ENCODE peak calls at places on chromosomes 13 and 19, in seven cellular contexts. B is cardiac muscle cell, U is fibroblast of lung, C is thoracic aorta, I is left ventricle myocardium inferior, H is pancreas, S is mammary epithelial cell. W is an unnamed sample. For H3K4me1, the result is how much of the 10 kb centered on the place peaks cover.

GRCh38 chr19:5113101-5113557 is 144.2 kb downstream of the KDM4B start:
- DNase-seq in H (no peak), S (no peak), C (no peak), U (peak), B (no peak), I (no peak), W (no peak)

GRCh38 chr19:33054623-33055022 is 10.1 kb downstream of the RHPN2 start:
- DNase-seq in B (no peak), I (no peak), H (peak), U (no peak), S (peak), C (no peak), W (peak)

GRCh38 chr13:63421113-63421512 is 2005.5 kb upstream of the PCDH20 start:
- DNase-seq in S (no peak), U (no peak), H (no peak), B (no peak), I (no peak), C (no peak), W (no peak)

GRCh38 chr13:95564948-95565347 is 12.4 kb downstream of the CLDN10 start:
- DNase-seq in S (peak), B (no peak), I (no peak), C (no peak), U (peak), H (no peak), W (no peak)

GRCh38 chr13:113469582-113469981 is 16.3 kb upstream of the ADPRHL1 start:
- DNase-seq in I (no peak), B (no peak), C (no peak), S (no peak), U (no peak), H (no peak), W (no peak)

GRCh38 chr13:114248011-114248410 is 13.3 kb downstream of the CDC16 start:
- DNase-seq in B (no peak), H (no peak), C (no peak), S (no peak), U (peak), I (no peak), W (no peak)

GRCh38 chr19:49210108-49210900 is 52.7 kb downstream of the TRPM4 start:
- DNase-seq in S (no peak), I (no peak), U (no peak), C (no peak), H (peak), B (peak), W (peak)

GRCh38 chr13:99417151-99417820 is 84.0 kb upstream of the TM9SF2 start:
- DNase-seq in H (no peak), B (no peak), S (no peak), C (no peak), U (no peak), I (no peak), W (no peak)

GRCh38 chr19:15166700-15167099 is 34.1 kb downstream of the NOTCH3 start:
- DNase-seq in I (no peak), S (no peak), B (no peak), C (no peak), U (no peak), H (no peak), W (no peak)

GRCh38 chr19:7742991-7743390 is 4.3 kb downstream of the CD209 start:
- DNase-seq in S (no peak), C (no peak), U (no peak), B (no peak), H (no peak), I (no peak), W (peak)

GRCh38 chr19:2663920-2664571 is 38.4 kb downstream of the GNG7 start:
- DNase-seq in I (peak), S (no peak), H (no peak), U (no peak), B (peak), C (no peak), W (no peak)

GRCh38 chr13:38566023-38566422 is 120.9 kb upstream of the FREM2 start:
- DNase-seq in U (no peak), C (no peak), H (no peak), B (no peak), I (no peak), S (no peak), W (no peak)

GRCh38 chr19:35524181-35524838 is 3.8 kb downstream of the SBSN start:
- DNase-seq in U (no peak), B (peak), C (no peak), I (no peak), S (no peak), H (no peak), W (no peak)

GRCh38 chr13:43230989-43231388 is 207.6 kb downstream of the DNAJC15 start:
- DNase-seq in I (no peak), S (no peak), C (no peak), H (no peak), B (no peak), U (no peak), W (no peak)

GRCh38 chr13:99374994-99375805 is 68.0 kb upstream of the GPR183 start:
- DNase-seq in C (no peak), S (no peak), U (no peak), I (no peak), B (no peak), H (no peak), W (peak)

GRCh38 chr13:43994999-43995859 is 115.5 kb downstream of the LACC1 start:
- DNase-seq in H (no peak), B (no peak), I (no peak), C (no peak), U (no peak), S (no peak), W (no peak)

GRCh38 chr19:17159466-17160393 is 55.4 kb upstream of the USE1 start:
- DNase-seq in U (no peak), I (no peak), S (peak), H (no peak), C (no peak), B (no peak), W (no peak)

GRCh38 chr19:39953915-39954314 is 17.1 kb upstream of the PSMC4 start:
- DNase-seq in B (no peak), H (no peak), S (no peak), C (no peak), U (no peak), I (no peak), W (no peak)

GRCh38 chr13:32060319-32060924 is 28.8 kb downstream of the FRY start:
- DNase-seq in U (no peak), S (no peak), C (no peak), I (peak), B (peak), H (no peak), W (no peak)

GRCh38 chr19:54393381-54393780 is 21.9 kb upstream of the TTYH1 start:
- DNase-seq in B (no peak), I (no peak), S (no peak), H (no peak), U (no peak), C (no peak), W (no peak)

GRCh38 chr13:112331675-112332074 is 44.5 kb upstream of the SPACA7 start:
- DNase-seq in H (no peak), C (no peak), B (no peak), I (no peak), U (no peak), S (no peak), W (peak)

GRCh38 chr13:33016414-33017409 is at the start of gene KL:
- DNase-seq in C (no peak), I (peak), U (peak), S (no peak), B (peak), H (no peak), W (peak)

GRCh38 chr13:29573190-29573589 is 22.3 kb downstream of the SLC7A1 start:
- DNase-seq in I (no peak), B (no peak), H (peak), S (no peak), C (no peak), U (peak), W (no peak)

GRCh38 chr13:105177265-105177900 is 1358.1 kb downstream of the EFNB2 start:
- DNase-seq in I (no peak), S (no peak), B (no peak), H (no peak), C (no peak), U (peak), W (no peak)

GRCh38 chr13:47188802-47189201 is 291.9 kb upstream of the HTR2A start:
- DNase-seq in I (no peak), U (peak), C (no peak), B (no peak), S (peak), H (no peak), W (no peak)

GRCh38 chr19:12847159-12848139 is 9.1 kb downstream of the MAST1 start:
- DNase-seq in H (peak), B (peak), C (peak), U (peak), I (peak), S (peak), W (peak)

GRCh38 chr19:16737909-16738308 is 18.3 kb downstream of the NWD1 start:
- DNase-seq in H (no peak), S (no peak), U (no peak), I (no peak), C (no peak), B (no peak), W (no peak)

GRCh38 chr19:30064776-30065494 is 122.9 kb downstream of the URI1 start:
- DNase-seq in B (no peak), S (no peak), I (no peak), U (no peak), H (no peak), C (no peak), W (peak)

GRCh38 chr19:30064021-30064699 is 122.1 kb downstream of the URI1 start:
- DNase-seq in S (no peak), I (no peak), B (no peak), C (no peak), H (no peak), U (no peak), W (peak)

GRCh38 chr19:30063184-30064020 is 121.4 kb downstream of the URI1 start:
- DNase-seq in C (no peak), U (no peak), I (no peak), B (no peak), S (no peak), H (no peak), W (peak)

GRCh38 chr19:30066781-30067759 is 125.0 kb downstream of the URI1 start:
- DNase-seq in U (no peak), I (no peak), H (no peak), B (no peak), S (no peak), C (no peak), W (peak)

DNA sequence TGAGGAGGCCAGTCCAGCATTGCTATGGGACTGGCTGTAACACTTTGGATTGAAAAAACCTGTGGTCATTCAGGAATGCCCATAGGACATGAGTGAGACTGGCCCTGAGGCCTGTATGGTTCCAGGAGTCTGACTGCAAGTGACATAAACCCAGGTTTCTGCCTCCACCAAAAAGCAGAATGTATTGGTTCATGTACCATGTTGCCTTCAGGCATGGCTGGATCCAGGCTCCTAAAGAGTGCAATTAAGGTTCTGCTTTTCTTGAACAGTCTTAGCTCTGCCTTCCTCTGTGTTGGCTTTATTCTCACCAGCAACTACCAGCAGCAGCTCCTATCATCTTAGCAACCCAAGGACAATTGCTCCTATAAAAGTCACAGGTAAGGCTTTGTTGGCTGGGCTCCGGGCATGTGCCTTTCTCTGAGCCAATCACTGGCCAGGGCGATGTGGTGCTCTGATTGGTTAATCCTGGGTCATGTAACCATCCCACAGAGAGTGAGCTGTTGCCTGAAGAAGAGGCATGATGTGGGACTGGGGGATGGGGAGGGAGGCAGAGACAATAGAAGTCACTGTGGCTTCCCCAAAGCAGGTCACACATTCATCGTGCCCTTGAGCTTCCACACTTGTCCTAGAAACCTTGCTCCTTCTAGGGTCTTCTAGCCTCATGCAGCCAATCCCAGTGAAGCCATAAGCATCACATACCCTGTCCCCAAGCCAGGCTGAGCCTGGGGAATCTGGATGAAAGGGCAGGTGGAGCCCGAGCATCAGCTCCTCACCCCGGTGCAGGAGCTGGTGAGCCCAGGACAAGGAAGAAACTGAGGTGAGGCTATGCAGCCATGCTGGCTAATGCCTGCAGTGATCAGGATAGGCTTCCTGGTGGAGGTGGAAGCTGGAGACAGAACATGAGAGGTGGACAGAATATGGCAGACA is 123.9 kb downstream of the URI1 start:
- DNase-seq in B (no peak), U (no peak), I (no peak), H (no peak), C (no peak), S (no peak), W (peak)
- H3K27ac ChIP-seq in B (no peak), U (no peak), I (no peak), H (no peak), C (no peak), S (no peak), W (no peak)

DNA sequence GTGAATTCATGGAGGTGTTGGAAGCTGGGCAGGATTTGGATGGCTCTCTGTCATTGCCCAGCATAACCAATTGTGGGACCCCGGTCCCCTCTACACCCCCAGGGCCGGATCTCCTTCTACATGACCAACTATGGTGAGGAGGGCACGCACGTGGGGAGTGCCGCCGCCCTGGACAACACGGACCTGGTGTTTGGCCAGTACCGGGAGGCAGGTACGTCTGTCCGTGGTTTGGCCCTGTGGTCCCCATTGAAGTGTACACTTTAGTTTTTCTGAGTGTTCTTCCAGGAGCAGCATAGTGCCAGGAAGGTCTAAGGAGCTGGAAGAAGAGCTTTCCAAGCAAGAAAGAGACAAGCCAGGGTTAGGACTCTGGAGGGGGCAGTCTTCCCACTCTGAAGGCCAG is 13.2 kb downstream of the B3GNT8 start:
- DNase-seq in U (no peak), S (no peak), C (no peak), I (no peak), B (no peak), H (no peak), W (peak)
- H3K4me1 ChIP-seq in U (under half), S (under half), C (under half), I (under half), B (under half), H (under half), W (under half)

GRCh38 chr19:46573679-46574522 is 27.2 kb upstream of the CALM3 start:
- DNase-seq in B (no peak), S (no peak), C (no peak), I (no peak), H (no peak), U (no peak), W (no peak)

GRCh38 chr19:46574533-46574932 is 26.6 kb upstream of the CALM3 start:
- DNase-seq in C (no peak), H (no peak), I (no peak), B (no peak), S (no peak), U (peak), W (no peak)

GRCh38 chr19:46578450-46578849 is 22.7 kb upstream of the CALM3 start:
- DNase-seq in S (no peak), U (no peak), C (no peak), B (no peak), H (no peak), I (no peak), W (no peak)

GRCh38 chr19:46580247-46580646 is 20.9 kb upstream of the CALM3 start:
- DNase-seq in I (no peak), C (no peak), U (no peak), S (no peak), H (no peak), B (no peak), W (no peak)

DNA sequence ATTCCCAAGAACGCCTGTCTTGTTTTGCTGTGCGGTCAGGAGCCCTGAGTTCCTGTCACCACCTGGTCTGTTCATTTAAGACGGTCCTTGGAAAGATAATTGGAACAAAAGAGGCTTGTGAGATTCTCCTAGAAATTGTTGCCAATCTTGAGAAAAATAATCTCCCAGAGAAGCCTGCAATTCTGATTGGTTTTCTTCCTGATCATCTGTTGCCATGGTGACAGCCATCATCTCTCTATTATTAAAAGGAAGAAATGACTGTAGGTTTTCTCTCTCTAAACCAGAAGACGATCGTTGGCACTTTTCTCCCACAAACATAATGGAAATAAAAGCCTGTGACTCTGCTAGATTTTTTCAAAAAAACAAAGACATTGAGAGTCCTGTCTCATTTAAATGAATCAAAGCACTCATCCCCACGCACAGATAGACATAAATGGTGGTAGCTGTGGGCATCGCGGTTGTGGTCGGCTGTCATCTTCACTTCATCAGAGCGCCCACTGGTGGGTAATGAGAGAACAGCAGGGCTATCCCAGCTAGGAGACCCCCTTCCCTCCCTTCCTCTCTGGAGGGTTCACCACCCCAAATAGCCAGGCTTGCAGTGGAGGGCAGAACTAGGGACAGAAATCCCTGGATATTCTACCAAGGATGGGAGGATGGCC is 21.7 kb upstream of the CALM3 start:
- DNase-seq in I (no peak), S (no peak), B (peak), U (no peak), C (no peak), H (no peak), W (no peak)
- TF ChIP-seq CTCF in I (peak), S (no peak), B (peak), U (peak), C (peak), H (peak), W (no peak)

GRCh38 chr13:41825691-41826090 is 135.2 kb downstream of the VWA8 start:
- DNase-seq in U (no peak), S (no peak), B (no peak), C (no peak), I (no peak), H (no peak), W (no peak)
- H3K27ac ChIP-seq in U (no peak), S (no peak), B (no peak), C (no peak), I (no peak), H (no peak), W (no peak)

DNA sequence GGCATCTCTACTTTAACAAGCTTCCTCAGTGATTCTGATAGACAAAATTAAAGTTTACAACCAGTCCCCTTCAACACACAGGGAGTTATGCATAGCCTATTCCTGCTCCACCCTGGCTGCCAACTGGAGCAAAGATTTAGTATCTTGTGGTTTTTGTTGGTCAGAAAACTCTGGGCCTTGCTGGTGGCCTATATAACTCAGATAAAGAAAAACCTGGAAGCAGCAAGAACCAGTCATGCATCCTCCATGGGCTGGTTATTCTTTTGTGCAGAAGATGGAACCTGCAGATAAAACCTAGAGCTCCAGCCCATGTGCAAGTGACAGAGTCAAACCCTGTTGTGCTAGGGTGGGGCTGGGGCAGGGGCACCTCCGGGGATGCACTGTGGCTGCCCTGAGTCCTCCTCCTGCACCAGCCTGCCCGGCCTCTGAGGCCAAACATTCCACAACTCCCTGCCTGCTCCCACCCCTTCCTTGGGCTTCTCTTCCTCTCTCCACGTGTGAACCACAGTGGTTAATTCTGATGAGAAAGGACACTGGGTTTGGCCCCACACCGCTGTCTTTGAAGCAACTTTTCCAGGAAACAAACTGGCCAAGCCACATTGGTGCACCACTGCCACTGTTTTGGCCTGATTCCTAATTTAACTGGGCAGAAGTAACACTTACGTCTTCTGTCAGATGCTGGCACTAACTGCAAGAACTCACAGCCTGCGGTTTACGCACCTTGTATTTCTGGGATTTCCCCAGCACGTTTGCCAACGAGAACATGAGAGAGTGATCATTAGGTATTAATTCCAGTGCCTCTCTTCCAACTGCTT is 23.3 kb upstream of the GGACT start:
- DNase-seq in S (peak), I (no peak), H (peak), U (peak), B (no peak), C (no peak), W (no peak)
- H3K4me1 ChIP-seq in S (under half), I (under half), H (under half), U (under half), B (under half), C (under half), W (under half)

DNA sequence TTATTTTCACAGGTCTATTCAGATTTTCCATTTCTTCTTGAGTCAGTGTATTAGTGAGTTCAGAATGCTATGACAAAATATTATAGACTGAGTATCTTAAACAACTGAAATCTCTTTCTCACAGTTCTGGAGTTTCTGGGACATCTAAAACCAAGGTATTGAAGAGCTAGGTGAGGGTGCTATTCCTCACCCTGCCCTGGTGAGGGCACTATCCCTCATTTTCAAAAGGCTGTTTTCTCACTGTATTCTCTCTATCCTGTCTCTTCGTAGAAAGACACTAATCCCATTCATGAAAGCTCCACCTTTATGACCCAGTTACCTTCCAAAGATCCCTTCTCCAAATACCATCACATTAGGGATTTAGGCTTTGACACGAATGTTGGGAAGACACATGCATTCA is 1617.1 kb downstream of the PCDH9 start:
- DNase-seq in B (no peak), S (no peak), I (no peak), C (no peak), H (no peak), U (no peak), W (no peak)
- TF ChIP-seq CTCF in B (peak), S (peak), I (no peak), C (no peak), H (no peak), U (no peak), W (no peak)

W was measured in kidney.